ENCODE peak calls at places on chromosomes 7 and 10, in eight cellular contexts. X, I, J, Z, V, E, R and O are unnamed samples.

GRCh38 chr7:47571355-47572100 is 10.4 kb downstream of the TNS3 start:
- DNase-seq in X (no peak), I (peak), J (peak), Z (peak), V (no peak), E (peak), R (no peak), O (peak)

GRCh38 chr7:132318338-132319318 is 257.6 kb downstream of the PLXNA4 start:
- DNase-seq in X (peak), I (peak), J (peak), Z (peak), V (peak), E (peak), R (no peak), O (peak)

GRCh38 chr10:74008212-74008731 is 10.4 kb downstream of the VCL start:
- DNase-seq in X (no peak), I (peak), J (no peak), Z (peak), V (no peak), E (peak), R (no peak), O (peak)

GRCh38 chr7:13879994-13880686 is 109.3 kb downstream of the ETV1 start:
- DNase-seq in X (no peak), I (peak), J (no peak), Z (peak), V (peak), E (peak), R (no peak), O (peak)

GRCh38 chr7:105224884-105225651 is 163.7 kb downstream of the SRPK2 start:
- DNase-seq in X (no peak), I (peak), J (no peak), Z (peak), V (no peak), E (peak), R (no peak), O (peak)

GRCh38 chr10:76315240-76315639 is 883.8 kb downstream of the LRMDA start:
- DNase-seq in X (no peak), I (no peak), J (no peak), Z (no peak), V (no peak), E (no peak), R (no peak), O (no peak)

GRCh38 chr10:129881641-129882040 is 82.4 kb downstream of the EBF3 start:
- DNase-seq in X (no peak), I (no peak), J (no peak), Z (no peak), V (no peak), E (no peak), R (no peak), O (no peak)

GRCh38 chr7:85162743-85163142 is 24.1 kb downstream of the SEMA3D start:
- DNase-seq in X (no peak), I (peak), J (no peak), Z (peak), V (no peak), E (no peak), R (no peak), O (peak)

GRCh38 chr10:22758862-22759261 is 44.5 kb upstream of the PIP4K2A start:
- DNase-seq in X (no peak), I (no peak), J (no peak), Z (no peak), V (no peak), E (no peak), R (no peak), O (no peak)

GRCh38 chr7:148939128-148939747 is 55.1 kb upstream of the EZH2 start:
- DNase-seq in X (no peak), I (no peak), J (no peak), Z (no peak), V (no peak), E (no peak), R (no peak), O (no peak)

GRCh38 chr10:32963102-32963501 is 5.1 kb upstream of the ITGB1 start:
- DNase-seq in X (no peak), I (peak), J (no peak), Z (peak), V (no peak), E (peak), R (no peak), O (peak)

GRCh38 chr10:119248681-119249080 is 41.3 kb downstream of the GRK5 start:
- DNase-seq in X (no peak), I (no peak), J (peak), Z (no peak), V (no peak), E (no peak), R (no peak), O (no peak)

GRCh38 chr7:39589323-39590111 is 23.3 kb downstream of the YAE1 start:
- DNase-seq in X (peak), I (peak), J (no peak), Z (peak), V (no peak), E (peak), R (no peak), O (peak)

GRCh38 chr10:96400465-96400864 is 41.7 kb upstream of the OPALIN start:
- DNase-seq in X (no peak), I (no peak), J (no peak), Z (no peak), V (no peak), E (peak), R (no peak), O (no peak)

DNA sequence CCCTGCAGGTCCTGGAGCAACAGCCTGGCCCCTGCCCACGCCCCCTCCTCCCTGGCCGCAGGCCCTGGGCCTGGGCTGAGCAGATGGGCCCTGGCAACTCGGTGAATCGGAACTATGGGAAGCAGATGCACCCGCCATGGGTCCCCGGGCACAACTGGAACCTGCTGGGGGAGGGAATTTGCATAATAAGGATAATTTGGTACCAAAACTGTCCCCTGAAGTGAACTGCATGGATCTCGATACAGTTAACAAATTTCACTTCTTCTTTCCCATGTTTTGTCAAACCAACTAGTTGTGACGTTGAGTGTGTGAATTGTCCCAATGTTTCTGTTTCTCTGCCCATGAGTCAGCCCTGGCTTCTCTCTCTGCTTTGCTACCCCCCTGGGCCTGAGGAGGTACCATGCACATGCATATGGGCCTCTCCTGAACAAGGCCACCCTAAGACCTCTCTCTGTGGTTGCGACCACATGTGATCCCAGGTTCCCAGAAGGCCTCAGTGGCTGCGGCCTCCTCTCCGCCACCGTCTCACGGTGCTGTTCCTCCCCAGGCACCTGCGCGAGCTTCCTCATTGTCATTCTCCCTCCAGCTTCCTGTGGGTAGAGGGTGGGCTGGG is 40.2 kb downstream of the FIGNL1 start:
- DNase-seq in X (no peak), I (no peak), J (no peak), Z (no peak), V (no peak), E (no peak), R (no peak), O (no peak)
- H3K4me3 ChIP-seq in X (peak), I (no peak), J (no peak), Z (no peak), V (no peak), E (no peak), R (no peak), O (no peak)

DNA sequence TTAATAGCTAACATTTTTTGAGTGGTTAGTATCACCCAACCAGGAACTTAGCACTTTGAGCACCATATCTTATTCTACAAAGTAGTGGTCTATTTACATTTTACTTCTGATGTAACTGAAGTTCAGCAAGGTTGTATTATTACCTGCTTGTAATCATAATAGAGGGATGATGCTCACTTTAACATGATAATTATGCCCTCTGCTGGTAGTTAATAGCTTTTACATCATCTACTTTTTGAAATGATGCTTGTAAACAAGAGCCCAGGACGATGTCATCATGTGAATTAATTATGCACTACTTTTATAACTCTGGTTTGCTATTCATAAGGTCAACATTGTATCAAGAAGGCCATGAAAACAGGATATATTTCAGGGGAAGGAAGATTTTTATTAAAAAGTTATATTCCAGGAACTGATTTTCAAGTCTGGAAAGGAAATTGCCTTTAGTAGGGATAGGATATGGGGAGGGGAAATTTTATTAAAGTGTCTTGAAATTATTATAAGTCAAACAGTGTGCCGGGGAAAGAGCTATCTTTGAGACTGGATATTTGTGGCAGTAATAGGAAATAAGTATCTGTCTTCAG is 80.3 kb upstream of the SCIN start:
- DNase-seq in X (no peak), I (peak), J (no peak), Z (peak), V (no peak), E (peak), R (no peak), O (peak)
- TF ChIP-seq CTCF in X (peak), I (peak), J (no peak), Z (peak), V (peak), E (peak), R (peak), O (peak)

GRCh38 chr10:84173543-84173942 is at the start of gene GPR15LG:
- DNase-seq in X (no peak), I (no peak), J (no peak), Z (no peak), V (no peak), E (no peak), R (no peak), O (no peak)
- H3K4me3 ChIP-seq in X (no peak), I (no peak), J (no peak), Z (no peak), V (no peak), E (no peak), R (peak), O (no peak)

GRCh38 chr10:127576011-127576410 is 26.9 kb downstream of the NPS start:
- DNase-seq in X (no peak), I (no peak), J (no peak), Z (no peak), V (no peak), E (no peak), R (no peak), O (no peak)

GRCh38 chr10:127577878-127578627 is 28.9 kb downstream of the NPS start:
- DNase-seq in X (no peak), I (no peak), J (no peak), Z (no peak), V (no peak), E (no peak), R (no peak), O (no peak)

GRCh38 chr10:127578628-127579305 is 29.7 kb downstream of the NPS start:
- DNase-seq in X (no peak), I (no peak), J (no peak), Z (no peak), V (no peak), E (no peak), R (no peak), O (no peak)

GRCh38 chr10:127576751-127577161 is 27.6 kb downstream of the NPS start:
- DNase-seq in X (no peak), I (peak), J (peak), Z (no peak), V (no peak), E (no peak), R (no peak), O (no peak)

DNA sequence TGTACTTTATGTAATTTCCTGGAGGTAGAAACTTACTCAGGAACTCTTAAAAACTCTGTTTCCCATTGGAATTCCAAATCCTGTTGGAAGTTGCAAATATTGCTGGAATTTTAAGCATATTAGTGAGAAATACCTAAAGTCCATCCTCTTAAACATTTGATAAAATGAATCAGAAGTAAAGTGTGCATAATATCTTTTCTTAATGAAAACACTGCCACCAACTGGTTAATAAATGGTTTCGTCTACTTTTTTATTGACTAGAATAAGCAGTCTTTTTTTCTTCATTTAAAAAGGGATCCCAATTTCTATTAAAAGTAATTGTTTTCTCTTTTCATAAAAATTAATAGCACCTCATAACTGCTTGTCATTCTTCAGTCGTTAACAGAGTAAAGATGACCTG is 28.3 kb downstream of the NPS start:
- DNase-seq in X (no peak), I (peak), J (no peak), Z (peak), V (no peak), E (peak), R (no peak), O (no peak)
- TF ChIP-seq CTCF in X (no peak), I (peak), J (no peak), Z (no peak), V (no peak), E (no peak), R (no peak), O (no peak)

GRCh38 chr7:126449621-126450268 is 803.0 kb downstream of the GRM8 start:
- DNase-seq in X (no peak), I (no peak), J (no peak), Z (no peak), V (no peak), E (no peak), R (no peak), O (no peak)
- H3K4me3 ChIP-seq in X (no peak), I (no peak), J (no peak), Z (no peak), V (no peak), E (no peak), R (no peak), O (no peak)

GRCh38 chr7:112383671-112384417 is 66.4 kb upstream of the IFRD1 start:
- DNase-seq in X (no peak), I (peak), J (no peak), Z (no peak), V (no peak), E (peak), R (no peak), O (peak)
- TF ChIP-seq CTCF in X (no peak), I (no peak), J (no peak), Z (no peak), V (no peak), E (no peak), R (no peak), O (no peak)

GRCh38 chr10:43417950-43418768 is 9.2 kb upstream of the HNRNPF start:
- DNase-seq in X (peak), I (no peak), J (no peak), Z (no peak), V (no peak), E (no peak), R (no peak), O (no peak)
- H3K4me3 ChIP-seq in X (peak), I (no peak), J (no peak), Z (no peak), V (no peak), E (no peak), R (no peak), O (no peak)

DNA sequence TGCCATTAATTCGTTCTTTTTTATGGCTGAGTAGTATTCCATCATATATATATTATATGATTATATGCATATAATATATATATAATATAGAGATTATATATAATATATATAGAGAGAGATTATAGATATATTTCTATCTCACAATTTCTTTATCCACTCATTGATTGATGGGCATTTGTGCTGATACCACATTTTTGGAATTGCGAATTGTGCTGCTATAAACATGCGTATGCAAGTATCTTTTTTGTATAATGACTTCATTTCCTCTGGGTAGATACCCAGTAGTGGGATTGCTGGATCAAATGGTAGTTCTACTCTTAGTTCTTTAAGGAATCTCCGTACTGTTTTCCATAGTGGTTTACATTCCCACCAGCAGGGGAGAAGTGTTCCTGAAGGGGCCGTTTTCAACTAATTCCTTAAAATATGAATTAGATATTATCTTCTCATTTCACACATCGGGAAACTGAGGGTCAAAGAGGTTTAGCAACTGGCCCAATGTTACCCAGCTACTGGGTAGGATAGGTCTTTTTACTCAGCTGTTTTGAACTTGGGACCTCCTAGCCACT is 16.5 kb downstream of the NFE2L3 start:
- DNase-seq in X (no peak), I (no peak), J (no peak), Z (no peak), V (no peak), E (no peak), R (no peak), O (no peak)
- TF ChIP-seq CTCF in X (no peak), I (peak), J (no peak), Z (no peak), V (no peak), E (no peak), R (no peak), O (no peak)

GRCh38 chr7:102019461-102019860 is 202.0 kb downstream of the CUX1 start:
- DNase-seq in X (no peak), I (no peak), J (no peak), Z (no peak), V (no peak), E (no peak), R (no peak), O (no peak)
- H3K4me3 ChIP-seq in X (no peak), I (no peak), J (no peak), Z (no peak), V (no peak), E (no peak), R (no peak), O (no peak)

GRCh38 chr7:69677054-69677847 is 79.0 kb downstream of the AUTS2 start:
- DNase-seq in X (no peak), I (peak), J (no peak), Z (no peak), V (no peak), E (peak), R (no peak), O (no peak)
- TF ChIP-seq CTCF in X (peak), I (peak), J (no peak), Z (no peak), V (no peak), E (peak), R (no peak), O (no peak)